ENCODE peak calls at places on chromosomes 12 and 14, in nine cellular contexts. A is AG04450; S is activated CD8-positive, alpha-beta memory T cell treated with anti-CD3 and anti-CD28 coated beads, Interleukin-2, amount 10 ng/mL, durations not matched to agents 7 days and 5 days; Y is midbrain; X is hepatocyte; V is amygdala; T is NCI-H1436; G is ELR; U is HT1080. J is an unnamed sample.

GRCh38 chr12:123041042-123041531 is 60.6 kb downstream of the ARL6IP4 start:
- DNase-seq in V (no peak), U (no peak), S (no peak), X (no peak), Y (no peak), T (peak; percentile 38), G (no peak), A (no peak), J (no peak)

GRCh38 chr14:49250109-49250508 is 336.1 kb downstream of the RPS29 start:
- DNase-seq in A (no peak), U (peak; percentile 79), S (no peak), X (no peak), G (peak; percentile 75), Y (no peak), V (no peak), T (no peak), J (no peak)

GRCh38 chr12:94628369-94628768 is 22.0 kb downstream of the TMCC3 start:
- DNase-seq in Y (no peak), X (no peak), S (no peak), T (no peak), U (no peak), A (no peak), V (no peak), G (no peak), J (no peak)

GRCh38 chr12:10097521-10097920 is 1.3 kb downstream of the CLEC1A start:
- DNase-seq in A (no peak), Y (no peak), X (no peak), V (no peak), G (peak; percentile 6), S (no peak), T (no peak), U (no peak), J (no peak)

GRCh38 chr14:106491851-106492250 is 965.5 kb downstream of the TMEM121 start:
- DNase-seq in A (no peak), G (peak; percentile 1), Y (no peak), V (no peak), U (peak; percentile 61), X (no peak), T (no peak), S (no peak), J (peak; percentile 25)

GRCh38 chr14:65134651-65135579 is 32.6 kb upstream of the MAX start:
- DNase-seq in U (no peak), G (no peak), V (no peak), S (no peak), T (no peak), A (no peak), X (no peak), Y (no peak), J (peak; percentile 29)

GRCh38 chr12:48180424-48180823 is 3.0 kb upstream of the CCDC184 start:
- DNase-seq in X (no peak), V (no peak), G (no peak), U (no peak), A (no peak), Y (no peak), S (no peak), T (no peak), J (no peak)

GRCh38 chr14:38705220-38705619 is 397.8 kb downstream of the SEC23A start:
- DNase-seq in T (no peak), X (no peak), A (no peak), U (no peak), G (no peak), V (no peak), Y (no peak), S (no peak), J (no peak)

GRCh38 chr14:67705211-67705610 is 3.5 kb downstream of the RDH12 start:
- DNase-seq in V (no peak), U (no peak), A (no peak), X (no peak), G (no peak), S (no peak), Y (no peak), T (no peak), J (no peak)

GRCh38 chr14:74976264-74977113 is 21.1 kb upstream of the PGF start:
- DNase-seq in A (no peak), G (no peak), Y (no peak), V (no peak), U (no peak), S (no peak), X (no peak), T (no peak), J (no peak)

GRCh38 chr12:77058740-77059139 is 6.6 kb downstream of the E2F7 start:
- DNase-seq in S (no peak), T (no peak), Y (no peak), X (no peak), U (peak; percentile 36), G (peak; percentile 37), V (no peak), A (no peak), J (no peak)

GRCh38 chr12:101793401-101793800 is 37.4 kb downstream of the GNPTAB start:
- DNase-seq in Y (no peak), T (no peak), X (no peak), S (no peak), A (no peak), U (peak; percentile 76), G (peak; percentile 92), V (no peak), J (no peak)

GRCh38 chr12:4044101-4044500 is 170.9 kb upstream of the PARP11 start:
- DNase-seq in S (no peak), U (no peak), Y (no peak), X (no peak), A (no peak), G (no peak), V (no peak), T (no peak), J (no peak)

GRCh38 chr14:57417228-57417627 is 26.8 kb downstream of the NAA30 start:
- DNase-seq in U (no peak), X (no peak), T (no peak), A (no peak), G (no peak), V (no peak), S (no peak), Y (no peak), J (no peak)

GRCh38 chr12:122104844-122105243 is 26.3 kb downstream of the MLXIP start:
- DNase-seq in X (no peak), G (no peak), S (no peak), Y (no peak), V (no peak), T (no peak), U (no peak), A (no peak), J (peak; percentile 32)

GRCh38 chr12:95380997-95381786 is 92.8 kb upstream of the METAP2 start:
- DNase-seq in S (no peak), G (no peak), U (no peak), T (no peak), X (no peak), V (no peak), Y (no peak), A (no peak), J (no peak)

GRCh38 chr12:83343767-83344166 is 657.1 kb downstream of the TMTC2 start:
- DNase-seq in Y (no peak), G (no peak), U (no peak), S (no peak), T (no peak), V (no peak), A (no peak), X (no peak), J (no peak)

GRCh38 chr12:124248862-124249825 is 45.7 kb upstream of the RFLNA start:
- DNase-seq in X (no peak), G (no peak), T (peak; percentile 65), S (no peak), U (no peak), A (no peak), Y (no peak), V (no peak), J (no peak)

GRCh38 chr14:77026166-77026929 is 2.2 kb downstream of the IRF2BPL start:
- DNase-seq in A (no peak), V (no peak), S (no peak), G (peak; percentile 64), T (no peak), X (peak; percentile 60), Y (no peak), U (no peak), J (no peak)

GRCh38 chr14:105912641-105913180 is 386.3 kb downstream of the TMEM121 start:
- DNase-seq in S (no peak), X (no peak), G (no peak), V (no peak), T (no peak), U (no peak), A (no peak), Y (no peak), J (no peak)

GRCh38 chr14:71713061-71713850 is 219.0 kb upstream of the RGS6 start:
- DNase-seq in V (no peak), U (no peak), Y (no peak), S (no peak), G (peak; percentile 42), A (no peak), T (no peak), X (no peak), J (no peak)

GRCh38 chr14:54864526-54864925 is 38.1 kb downstream of the GCH1 start:
- DNase-seq in V (no peak), Y (no peak), G (no peak), X (no peak), U (no peak), S (no peak), A (no peak), T (no peak), J (no peak)

GRCh38 chr12:109475993-109476806 is 900 bp downstream of the KCTD10 start:
- DNase-seq in A (no peak), U (no peak), S (no peak), T (no peak), Y (no peak), V (no peak), X (no peak), G (peak; percentile 27), J (no peak)

GRCh38 chr12:1932264-1932777 is 13.9 kb upstream of the CACNA2D4 start:
- DNase-seq in V (no peak), A (no peak), X (peak; percentile 58), T (no peak), U (no peak), G (no peak), S (no peak), Y (peak; percentile 76), J (peak; percentile 79)

GRCh38 chr14:95918466-95918865 is 41.8 kb downstream of the TUNAR start:
- DNase-seq in G (no peak), A (no peak), Y (no peak), S (no peak), U (peak; percentile 23), V (no peak), T (peak; percentile 37), X (peak; percentile 24), J (no peak)

GRCh38 chr12:3673960-3674708 is 78.8 kb downstream of the CRACR2A start:
- DNase-seq in A (no peak), V (no peak), X (no peak), G (no peak), S (peak; percentile 21), Y (no peak), T (no peak), U (no peak), J (no peak)

GRCh38 chr14:50776522-50776921 is 54.4 kb downstream of the NIN start:
- DNase-seq in A (no peak), S (no peak), G (no peak), U (no peak), V (no peak), Y (no peak), T (no peak), X (no peak), J (no peak)

GRCh38 chr12:57280234-57281062 is 29.5 kb upstream of the STAC3 start:
- DNase-seq in V (no peak), U (peak; percentile 95), G (peak; percentile 95), X (peak; percentile 88), A (peak; percentile 91), T (no peak), Y (no peak), S (peak; percentile 87), J (peak; percentile 73)

GRCh38 chr12:96044017-96044985 is 8.9 kb upstream of the LTA4H start:
- DNase-seq in S (no peak), G (peak; percentile 71), Y (no peak), T (no peak), X (no peak), A (peak; percentile 39), U (peak; percentile 56), V (no peak), J (no peak)

GRCh38 chr12:122721057-122721545 is 4.5 kb upstream of the HCAR3 start:
- DNase-seq in T (no peak), Y (no peak), X (peak; percentile 48), G (peak; percentile 9), S (no peak), U (no peak), V (no peak), A (no peak), J (no peak)

J was measured in transverse colon.